ENCODE peak calls at places on chromosomes 5 and 9, in ten cellular contexts. M is fibroblast of lung, E is astrocyte, X is Karpas-422, F is HCT116, R is IMR-90, U is neuronal stem cell, B is mesendoderm, L is K562, I is MM.1S. N is an unnamed sample.

GRCh38 chr9:130421802-130422276 is 22.9 kb upstream of the ASS1 start:
- DNase-seq in M (peak; percentile 68), E (peak; percentile 66), X (no peak), F (no peak), R (peak; percentile 91), U (no peak), B (peak; percentile 94), L (no peak), I (no peak), N (no peak)

GRCh38 chr5:176533390-176533789 is 3.8 kb downstream of the RNF44 start:
- DNase-seq in M (no peak), E (no peak), X (peak; percentile 35), F (no peak), R (no peak), U (no peak), B (no peak), L (peak; percentile 34), I (no peak), N (no peak)

GRCh38 chr5:103057208-103058130 is 62.5 kb downstream of the GIN1 start:
- DNase-seq in M (no peak), E (peak; percentile 22), X (no peak), F (no peak), R (peak; percentile 57), U (no peak), B (peak; percentile 89), L (no peak), I (no peak), N (no peak)

GRCh38 chr5:146710348-146710747 is 168.2 kb downstream of the PPP2R2B start:
- DNase-seq in M (no peak), E (no peak), X (no peak), F (no peak), R (no peak), U (no peak), B (no peak), L (no peak), I (no peak), N (no peak)

GRCh38 chr5:17000296-17000939 is 64.3 kb upstream of the MYO10 start:
- DNase-seq in M (peak; percentile 95), E (peak; percentile 99), X (no peak), F (peak; percentile 52), R (peak; percentile 98), U (no peak), B (peak; percentile 54), L (no peak), I (no peak), N (no peak)

GRCh38 chr5:24642022-24642421 is 2.8 kb downstream of the CDH10 start:
- DNase-seq in M (peak; percentile 26), E (peak; percentile 30), X (peak; percentile 72), F (no peak), R (peak; percentile 0), U (no peak), B (peak; percentile 46), L (no peak), I (peak; percentile 33), N (no peak)

GRCh38 chr5:179699640-179700298 is 1.0 kb downstream of the CANX start:
- DNase-seq in M (peak; percentile 38), E (peak; percentile 27), X (peak; percentile 64), F (no peak), R (peak; percentile 36), U (no peak), B (peak; percentile 27), L (peak; percentile 25), I (peak; percentile 38), N (peak; percentile 49)

GRCh38 chr5:141828162-141828561 is 50.0 kb downstream of the PCDH1 start:
- DNase-seq in M (no peak), E (no peak), X (no peak), F (no peak), R (no peak), U (no peak), B (no peak), L (no peak), I (no peak), N (no peak)

GRCh38 chr9:137305788-137306545 is 3.9 kb upstream of the NRARP start:
- DNase-seq in M (no peak), E (no peak), X (no peak), F (no peak), R (no peak), U (no peak), B (no peak), L (no peak), I (no peak), N (no peak)

GRCh38 chr9:117869287-117869686 is 165.1 kb downstream of the TLR4 start:
- DNase-seq in M (no peak), E (no peak), X (no peak), F (no peak), R (no peak), U (no peak), B (peak; percentile 3), L (no peak), I (no peak), N (no peak)

GRCh38 chr5:170791325-170791954 is 7.9 kb downstream of the GABRP start:
- DNase-seq in M (peak; percentile 54), E (peak; percentile 29), X (peak; percentile 87), F (peak; percentile 49), R (peak; percentile 56), U (peak; percentile 48), B (peak; percentile 84), L (peak; percentile 24), I (peak; percentile 70), N (peak; percentile 70)

GRCh38 chr5:157665467-157666085 is 5.8 kb upstream of the C5orf52 start:
- DNase-seq in M (peak; percentile 73), E (peak; percentile 80), X (no peak), F (peak; percentile 18), R (peak; percentile 89), U (no peak), B (no peak), L (no peak), I (no peak), N (no peak)

GRCh38 chr5:28281381-28281780 is 1243.0 kb upstream of the CDH9 start:
- DNase-seq in M (no peak), E (peak; percentile 51), X (no peak), F (no peak), R (no peak), U (no peak), B (no peak), L (no peak), I (no peak), N (no peak)

GRCh38 chr5:56588636-56589485 is 226.5 kb upstream of the MAP3K1 start:
- DNase-seq in M (no peak), E (no peak), X (peak; percentile 59), F (no peak), R (no peak), U (peak; percentile 51), B (peak; percentile 62), L (no peak), I (peak; percentile 99), N (peak; percentile 29)

GRCh38 chr5:138213161-138214029 is at the start of gene CDC23:
- DNase-seq in M (peak; percentile 97), E (peak; percentile 96), X (peak; percentile 98), F (peak; percentile 97), R (peak; percentile 97), U (peak; percentile 99), B (peak; percentile 100), L (peak; percentile 93), I (peak; percentile 98), N (peak; percentile 96)

GRCh38 chr5:143406408-143406807 is 2.9 kb upstream of the NR3C1 start:
- DNase-seq in M (no peak), E (no peak), X (no peak), F (no peak), R (no peak), U (no peak), B (no peak), L (no peak), I (no peak), N (no peak)
- H3K4me3 ChIP-seq in M (no peak overlapping the region), E (no peak overlapping the region), X (peak overlapping the region; percentile 78), F (no peak overlapping the region), R (no peak overlapping the region), U (no peak overlapping the region), B (no peak overlapping the region), L (no peak overlapping the region), I (no peak overlapping the region), N (no peak overlapping the region)

DNA sequence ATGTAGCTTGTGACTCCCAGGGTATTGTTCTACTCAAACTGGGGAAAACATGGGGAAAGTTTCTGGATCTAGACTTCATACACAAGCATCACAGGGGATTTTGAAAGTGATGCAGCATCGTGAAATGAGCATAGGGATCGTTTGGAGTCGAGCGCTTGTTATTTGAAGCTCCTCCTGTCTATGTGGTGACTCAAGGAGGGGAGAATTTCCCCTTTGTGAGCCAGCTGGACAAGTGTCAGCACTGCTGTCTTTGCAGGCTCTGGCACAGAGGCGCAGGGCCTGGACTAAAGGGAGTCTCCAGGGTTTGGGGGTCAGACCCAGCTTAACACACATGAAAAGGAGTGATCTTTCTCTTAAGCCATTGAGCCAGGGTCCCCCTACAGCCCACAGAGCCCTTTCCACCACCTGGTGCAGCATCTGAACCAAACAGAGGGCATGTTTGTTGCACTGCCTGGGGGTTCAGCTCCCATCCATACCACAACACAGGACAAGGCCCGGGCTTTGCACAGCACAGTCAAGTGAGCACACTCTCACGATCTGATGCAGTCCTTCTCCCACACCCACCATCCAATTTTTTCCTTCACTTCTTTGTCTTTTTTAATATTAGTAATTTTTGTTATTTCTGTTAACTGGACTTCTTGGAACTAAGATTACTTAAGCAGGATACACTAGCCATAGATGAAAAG is 50.9 kb downstream of the IRF1 start:
- DNase-seq in M (peak; percentile 94), E (peak; percentile 91), X (no peak), F (no peak), R (peak; percentile 97), U (no peak), B (no peak), L (no peak), I (no peak), N (no peak)
- H3K4me1 ChIP-seq in M (peaks cover 32% of the 10 kb centered on the region), E (peaks cover 30% of the 10 kb centered on the region), X (peaks cover 12% of the 10 kb centered on the region), F (peaks cover 4% of the 10 kb centered on the region), R (peaks cover 26% of the 10 kb centered on the region), U (peaks cover 2% of the 10 kb centered on the region), B (peaks cover 8% of the 10 kb centered on the region), L (peaks cover 25% of the 10 kb centered on the region), I (peaks cover 39% of the 10 kb centered on the region), N (peaks cover 5% of the 10 kb centered on the region)

GRCh38 chr5:136137497-136138220 is 5.0 kb downstream of the SMAD5 start:
- DNase-seq in M (no peak), E (no peak), X (no peak), F (no peak), R (no peak), U (no peak), B (no peak), L (no peak), I (no peak), N (no peak)
- H3K9ac ChIP-seq in M (no peak overlapping the region), E (no peak overlapping the region), X (no peak overlapping the region), F (no peak overlapping the region), R (no peak overlapping the region), U (no peak overlapping the region), B (no peak overlapping the region), L (no peak overlapping the region), I (no peak overlapping the region), N (no peak overlapping the region)

DNA sequence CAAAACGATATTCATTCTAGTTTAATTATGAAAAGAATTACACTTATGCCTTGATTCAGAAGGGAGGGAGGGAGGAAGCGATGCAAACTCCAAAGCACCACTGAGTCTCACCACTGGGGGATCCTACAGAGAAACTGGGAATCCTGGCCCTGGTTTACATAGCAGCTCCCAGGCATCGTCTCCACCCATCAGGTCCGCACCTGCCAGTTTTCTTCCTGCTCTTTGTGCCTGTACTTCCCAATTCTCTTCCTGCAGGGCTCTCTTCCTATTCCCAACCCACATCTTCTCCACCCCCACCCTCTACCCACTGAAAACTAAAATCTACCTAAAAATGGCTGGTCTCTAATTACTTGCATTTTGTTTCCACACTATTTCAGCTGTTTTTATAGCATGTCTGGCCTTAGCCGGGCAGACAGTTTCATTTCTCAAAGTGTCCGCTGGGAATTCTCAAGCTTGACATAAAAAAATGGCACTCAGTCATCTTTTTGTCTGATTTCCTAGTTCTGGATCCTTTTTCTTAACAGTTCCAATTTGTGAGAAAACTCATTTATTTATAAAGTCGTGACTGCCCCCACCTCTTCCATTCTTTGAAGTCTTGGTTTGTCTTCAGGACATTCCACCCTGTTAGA is 1.6 kb upstream of the TNIP1 start:
- DNase-seq in M (no peak), E (no peak), X (peak; percentile 66), F (no peak), R (peak; percentile 37), U (peak; percentile 17), B (peak; percentile 77), L (peak; percentile 66), I (no peak), N (peak; percentile 81)
- H3K4me3 ChIP-seq in M (no peak overlapping the region), E (no peak overlapping the region), X (peak overlapping the region; percentile 94), F (no peak overlapping the region), R (no peak overlapping the region), U (no peak overlapping the region), B (no peak overlapping the region), L (peak overlapping the region; percentile 92), I (peak overlapping the region; percentile 76), N (peak overlapping the region; percentile 90)